ENCODE peak calls at places on chromosomes 1 and 21, in seven cellular contexts. One of them, this sample, is unnamed.

GRCh38 chr1:243490748-243491686 is 235.2 kb downstream of the SDCCAG8 start:
- DNase-seq in heart left ventricle: no peak
- DNase-seq in KG1: no peak
- DNase-seq in kidney tubule cell: no peak
- DNase-seq in caudate nucleus: no peak
- DNase-seq in GM12891: no peak
- DNase-seq in iPS-NIHi11: peak
- DNase-seq in this sample: no peak

GRCh38 chr21:44702111-44702972 is 5.4 kb downstream of the KRTAP10-12 start:
- DNase-seq in heart left ventricle: no peak
- DNase-seq in KG1: no peak
- DNase-seq in kidney tubule cell: no peak
- DNase-seq in caudate nucleus: no peak
- DNase-seq in GM12891: no peak
- DNase-seq in iPS-NIHi11: no peak
- DNase-seq in this sample: no peak

GRCh38 chr1:109565241-109565640 is 16.8 kb downstream of the GNAI3 start:
- DNase-seq in heart left ventricle: no peak
- DNase-seq in KG1: no peak
- DNase-seq in kidney tubule cell: no peak
- DNase-seq in caudate nucleus: no peak
- DNase-seq in GM12891: no peak
- DNase-seq in iPS-NIHi11: no peak
- DNase-seq in this sample: no peak

GRCh38 chr1:183101841-183102276 is 78.6 kb downstream of the LAMC1 start:
- DNase-seq in heart left ventricle: no peak
- DNase-seq in KG1: no peak
- DNase-seq in kidney tubule cell: no peak
- DNase-seq in caudate nucleus: no peak
- DNase-seq in GM12891: no peak
- DNase-seq in iPS-NIHi11: no peak
- DNase-seq in this sample: no peak

GRCh38 chr1:244207935-244208244 is 156.8 kb downstream of the ZBTB18 start:
- DNase-seq in heart left ventricle: no peak
- DNase-seq in KG1: no peak
- DNase-seq in kidney tubule cell: peak
- DNase-seq in caudate nucleus: no peak
- DNase-seq in GM12891: no peak
- DNase-seq in iPS-NIHi11: no peak
- DNase-seq in this sample: peak

GRCh38 chr1:109296782-109297181 is 10.0 kb downstream of the MYBPHL start:
- DNase-seq in heart left ventricle: no peak
- DNase-seq in KG1: no peak
- DNase-seq in kidney tubule cell: no peak
- DNase-seq in caudate nucleus: no peak
- DNase-seq in GM12891: no peak
- DNase-seq in iPS-NIHi11: no peak
- DNase-seq in this sample: no peak

GRCh38 chr1:8625981-8626898 is 191.2 kb downstream of the RERE start:
- DNase-seq in heart left ventricle: no peak
- DNase-seq in KG1: no peak
- DNase-seq in kidney tubule cell: peak
- DNase-seq in caudate nucleus: no peak
- DNase-seq in GM12891: no peak
- DNase-seq in iPS-NIHi11: no peak
- DNase-seq in this sample: peak

GRCh38 chr1:166721145-166721544 is 118.1 kb upstream of the POGK start:
- DNase-seq in heart left ventricle: no peak
- DNase-seq in KG1: no peak
- DNase-seq in kidney tubule cell: no peak
- DNase-seq in caudate nucleus: no peak
- DNase-seq in GM12891: no peak
- DNase-seq in iPS-NIHi11: no peak
- DNase-seq in this sample: no peak

GRCh38 chr1:231021540-231022031 is 18.5 kb downstream of the FAM89A start:
- DNase-seq in heart left ventricle: no peak
- DNase-seq in KG1: no peak
- DNase-seq in kidney tubule cell: no peak
- DNase-seq in caudate nucleus: no peak
- DNase-seq in GM12891: no peak
- DNase-seq in iPS-NIHi11: no peak
- DNase-seq in this sample: no peak

GRCh38 chr1:220702733-220703704 is 12.9 kb downstream of the C1orf115 start:
- DNase-seq in heart left ventricle: no peak
- DNase-seq in KG1: no peak
- DNase-seq in kidney tubule cell: no peak
- DNase-seq in caudate nucleus: no peak
- DNase-seq in GM12891: no peak
- DNase-seq in iPS-NIHi11: no peak
- DNase-seq in this sample: no peak

GRCh38 chr21:27572681-27573080 is 605.8 kb upstream of the ADAMTS5 start:
- DNase-seq in heart left ventricle: no peak
- DNase-seq in KG1: no peak
- DNase-seq in kidney tubule cell: peak
- DNase-seq in caudate nucleus: no peak
- DNase-seq in GM12891: no peak
- DNase-seq in iPS-NIHi11: no peak
- DNase-seq in this sample: peak

GRCh38 chr1:246679211-246680177 is 44.7 kb upstream of the SCCPDH start:
- DNase-seq in heart left ventricle: peak
- DNase-seq in KG1: no peak
- DNase-seq in kidney tubule cell: no peak
- DNase-seq in caudate nucleus: no peak
- DNase-seq in GM12891: no peak
- DNase-seq in iPS-NIHi11: no peak
- DNase-seq in this sample: no peak

GRCh38 chr1:100253552-100253951 is 3.9 kb upstream of the DBT start:
- DNase-seq in heart left ventricle: no peak
- DNase-seq in KG1: no peak
- DNase-seq in kidney tubule cell: no peak
- DNase-seq in caudate nucleus: no peak
- DNase-seq in GM12891: no peak
- DNase-seq in iPS-NIHi11: no peak
- DNase-seq in this sample: no peak

GRCh38 chr1:175548774-175549173 is 194.6 kb downstream of the TNR start:
- DNase-seq in heart left ventricle: no peak
- DNase-seq in KG1: no peak
- DNase-seq in kidney tubule cell: peak
- DNase-seq in caudate nucleus: no peak
- DNase-seq in GM12891: no peak
- DNase-seq in iPS-NIHi11: no peak
- DNase-seq in this sample: peak

GRCh38 chr21:46069166-46069565 is 28.7 kb upstream of the COL6A2 start:
- DNase-seq in heart left ventricle: no peak
- DNase-seq in KG1: no peak
- DNase-seq in kidney tubule cell: no peak
- DNase-seq in caudate nucleus: no peak
- DNase-seq in GM12891: no peak
- DNase-seq in iPS-NIHi11: no peak
- DNase-seq in this sample: no peak

GRCh38 chr1:183515002-183515689 is 42.8 kb downstream of the SMG7 start:
- DNase-seq in heart left ventricle: no peak
- DNase-seq in KG1: no peak
- DNase-seq in kidney tubule cell: peak
- DNase-seq in caudate nucleus: no peak
- DNase-seq in GM12891: no peak
- DNase-seq in iPS-NIHi11: no peak
- DNase-seq in this sample: peak

GRCh38 chr21:44303490-44303981 is 3.7 kb downstream of the PFKL start:
- DNase-seq in heart left ventricle: no peak
- DNase-seq in KG1: no peak
- DNase-seq in kidney tubule cell: peak
- DNase-seq in caudate nucleus: no peak
- DNase-seq in GM12891: no peak
- DNase-seq in iPS-NIHi11: no peak
- DNase-seq in this sample: peak

GRCh38 chr1:197677313-197677712 is 98.0 kb downstream of the DENND1B start:
- DNase-seq in heart left ventricle: no peak
- DNase-seq in KG1: no peak
- DNase-seq in kidney tubule cell: no peak
- DNase-seq in caudate nucleus: no peak
- DNase-seq in GM12891: no peak
- DNase-seq in iPS-NIHi11: no peak
- DNase-seq in this sample: no peak

GRCh38 chr1:181139631-181140051 is 51.1 kb downstream of the IER5 start:
- DNase-seq in heart left ventricle: no peak
- DNase-seq in KG1: no peak
- DNase-seq in kidney tubule cell: peak
- DNase-seq in caudate nucleus: no peak
- DNase-seq in GM12891: no peak
- DNase-seq in iPS-NIHi11: no peak
- DNase-seq in this sample: peak

GRCh38 chr1:31981976-31982375 is 31.7 kb upstream of the KHDRBS1 start:
- DNase-seq in heart left ventricle: no peak
- DNase-seq in KG1: peak
- DNase-seq in kidney tubule cell: peak
- DNase-seq in caudate nucleus: no peak
- DNase-seq in GM12891: no peak
- DNase-seq in iPS-NIHi11: no peak
- DNase-seq in this sample: peak

GRCh38 chr1:21294266-21295058 is 4.2 kb upstream of the ECE1 start:
- DNase-seq in heart left ventricle: no peak
- DNase-seq in KG1: no peak
- DNase-seq in kidney tubule cell: peak
- DNase-seq in caudate nucleus: no peak
- DNase-seq in GM12891: peak
- DNase-seq in iPS-NIHi11: no peak
- DNase-seq in this sample: peak

GRCh38 chr1:39394598-39394997 is 96.8 kb upstream of the BMP8A start:
- DNase-seq in heart left ventricle: no peak
- DNase-seq in KG1: no peak
- DNase-seq in kidney tubule cell: peak
- DNase-seq in caudate nucleus: no peak
- DNase-seq in GM12891: no peak
- DNase-seq in iPS-NIHi11: no peak
- DNase-seq in this sample: peak

GRCh38 chr1:100972185-100972584 is 53.4 kb downstream of the DPH5 start:
- DNase-seq in heart left ventricle: no peak
- DNase-seq in KG1: no peak
- DNase-seq in kidney tubule cell: no peak
- DNase-seq in caudate nucleus: no peak
- DNase-seq in GM12891: no peak
- DNase-seq in iPS-NIHi11: no peak
- DNase-seq in this sample: peak

GRCh38 chr1:42739753-42740700 is at the start of gene CLDN19:
- DNase-seq in heart left ventricle: no peak
- DNase-seq in KG1: no peak
- DNase-seq in kidney tubule cell: no peak
- DNase-seq in caudate nucleus: no peak
- DNase-seq in GM12891: no peak
- DNase-seq in iPS-NIHi11: peak
- DNase-seq in this sample: no peak

GRCh38 chr1:119673171-119673940 is 25.3 kb upstream of the ZNF697 start:
- DNase-seq in heart left ventricle: no peak
- DNase-seq in KG1: no peak
- DNase-seq in kidney tubule cell: peak
- DNase-seq in caudate nucleus: no peak
- DNase-seq in GM12891: no peak
- DNase-seq in iPS-NIHi11: no peak
- DNase-seq in this sample: no peak

GRCh38 chr1:17212009-17212408 is 7.1 kb downstream of the PADI1 start:
- DNase-seq in heart left ventricle: no peak
- DNase-seq in KG1: no peak
- DNase-seq in kidney tubule cell: peak
- DNase-seq in caudate nucleus: no peak
- DNase-seq in GM12891: no peak
- DNase-seq in iPS-NIHi11: peak
- DNase-seq in this sample: no peak

GRCh38 chr1:83508485-83509151 is 490.3 kb downstream of the TTLL7 start:
- DNase-seq in heart left ventricle: peak
- DNase-seq in KG1: peak
- DNase-seq in kidney tubule cell: no peak
- DNase-seq in caudate nucleus: no peak
- DNase-seq in GM12891: no peak
- DNase-seq in iPS-NIHi11: no peak
- DNase-seq in this sample: peak

This sample was measured in renal cortical epithelial cell.